ENCODE peak calls at places on chromosomes 12 and 14, in seven cellular contexts. U, R, E, V, B, N and J are unnamed samples.

GRCh38 chr14:94004015-94004414 is 6.9 kb downstream of the CCDC197 start:
- DNase-seq in E (no peak), V (no peak), B (no peak), N (no peak), R (no peak), U (no peak), J (no peak)

GRCh38 chr14:85165091-85165490 is 364.9 kb upstream of the FLRT2 start:
- DNase-seq in N (no peak), E (no peak), R (no peak), B (no peak), U (no peak), V (no peak), J (peak)

GRCh38 chr14:97380539-97380941 is 583.4 kb downstream of the VRK1 start:
- DNase-seq in V (no peak), R (peak), N (no peak), U (no peak), B (no peak), E (no peak), J (no peak)

GRCh38 chr14:51293149-51293925 is 53.3 kb downstream of the TMX1 start:
- DNase-seq in R (no peak), U (no peak), B (no peak), N (no peak), E (no peak), V (no peak), J (no peak)

GRCh38 chr14:30196861-30197260 is 269.2 kb upstream of the PRKD1 start:
- DNase-seq in E (no peak), B (no peak), N (no peak), V (no peak), U (no peak), R (no peak), J (no peak)

GRCh38 chr12:19764408-19764807 is 325.1 kb downstream of the AEBP2 start:
- DNase-seq in B (no peak), E (no peak), U (no peak), R (no peak), V (no peak), N (no peak), J (no peak)

GRCh38 chr12:121536929-121537813 is 43.7 kb downstream of the KDM2B start:
- DNase-seq in E (no peak), U (no peak), N (peak), B (peak), V (peak), R (peak), J (peak)

GRCh38 chr14:90256354-90257131 is at the start of gene PSMC1:
- DNase-seq in E (peak), U (peak), V (peak), B (peak), R (peak), N (peak), J (peak)

GRCh38 chr12:102824218-102824835 is 92.7 kb downstream of the PAH start:
- DNase-seq in U (no peak), B (no peak), N (no peak), E (no peak), R (peak), V (peak), J (no peak)

GRCh38 chr12:52682938-52683574 is 2.8 kb upstream of the KRT1 start:
- DNase-seq in V (no peak), R (no peak), N (no peak), U (no peak), B (no peak), E (no peak), J (no peak)

GRCh38 chr12:91628656-91629055 is 446.0 kb upstream of the DCN start:
- DNase-seq in U (no peak), E (no peak), R (no peak), N (no peak), B (no peak), V (no peak), J (no peak)